ENCODE peak calls at places on chromosome 20, in ten cellular contexts. L, N, D, O, S, H, Y, U, Q and G are unnamed samples.

GRCh38 chr20:15742627-15743026 is 830.6 kb downstream of the KIF16B start:
- DNase-seq in Q (no peak), Y (no peak), D (no peak), L (no peak), U (no peak), H (no peak), N (no peak), O (no peak), S (no peak), G (no peak)

GRCh38 chr20:50516180-50516934 is 6.2 kb downstream of the PTPN1 start:
- DNase-seq in L (no peak), Q (no peak), Y (no peak), S (no peak), U (no peak), O (no peak), N (no peak), H (no peak), D (no peak), G (no peak)

GRCh38 chr20:56504373-56505005 is 20.1 kb upstream of the FAM209A start:
- DNase-seq in D (no peak), Q (no peak), N (no peak), S (no peak), O (no peak), L (no peak), Y (no peak), H (no peak), U (no peak), G (peak; percentile 42)

GRCh38 chr20:57577679-57578475 is 17.0 kb downstream of the PCK1 start:
- DNase-seq in S (no peak), U (no peak), O (no peak), N (no peak), Y (no peak), Q (no peak), L (no peak), D (no peak), H (no peak), G (no peak)

GRCh38 chr20:41150664-41151063 is 13.3 kb downstream of the PLCG1 start:
- DNase-seq in O (no peak), S (peak; percentile 29), H (no peak), L (no peak), D (peak; percentile 25), Y (no peak), N (no peak), U (no peak), Q (no peak), G (no peak)

GRCh38 chr20:38187512-38187911 is 22.4 kb upstream of the TGM2 start:
- DNase-seq in H (no peak), D (no peak), U (no peak), Y (no peak), S (no peak), O (no peak), N (no peak), Q (no peak), L (no peak), G (peak; percentile 56)

GRCh38 chr20:11912013-11912663 is 5.6 kb upstream of the BTBD3 start:
- DNase-seq in Q (no peak), L (no peak), S (no peak), D (no peak), Y (peak; percentile 29), U (no peak), N (peak; percentile 18), O (no peak), H (peak; percentile 37), G (peak; percentile 35)

GRCh38 chr20:34815636-34816035 is 9.8 kb downstream of the NCOA6 start:
- DNase-seq in H (no peak), Q (no peak), N (no peak), L (no peak), U (no peak), O (no peak), S (no peak), Y (no peak), D (no peak), G (no peak)